ENCODE peak calls at places on chromosomes 16 and 17, in eight cellular contexts. N is body of pancreas; W is AG09309; O is cardiac fibroblast; R is CD8-positive, alpha-beta T cell; M is prostate gland; F is HFF-Myc; E is H9. Z is an unnamed sample.

GRCh38 chr17:58232707-58233156 is 5.7 kb upstream of the LPO start:
- DNase-seq in N (peak), W (peak), O (peak), R (no peak), M (no peak), F (peak), E (peak), Z (peak)

GRCh38 chr16:82034981-82035612 is at the start of gene HSD17B2:
- DNase-seq in N (no peak), W (no peak), O (peak), R (no peak), M (no peak), F (no peak), E (no peak), Z (no peak)

GRCh38 chr17:16438557-16439302 is 23.4 kb downstream of the TRPV2 start:
- DNase-seq in N (peak), W (peak), O (peak), R (peak), M (peak), F (peak), E (peak), Z (peak)

GRCh38 chr16:85316321-85316919 is 204.1 kb upstream of the CIBAR2 start:
- DNase-seq in N (peak), W (no peak), O (peak), R (no peak), M (peak), F (no peak), E (peak), Z (peak)

GRCh38 chr16:15950167-15950854 is 895 bp downstream of the ABCC1 start:
- DNase-seq in N (peak), W (no peak), O (peak), R (no peak), M (peak), F (no peak), E (no peak), Z (peak)

GRCh38 chr17:68094481-68095078 is 59.0 kb downstream of the KPNA2 start:
- DNase-seq in N (no peak), W (no peak), O (no peak), R (no peak), M (no peak), F (no peak), E (no peak), Z (no peak)

GRCh38 chr16:72947379-72948237 is 100.3 kb downstream of the ZFHX3 start:
- DNase-seq in N (peak), W (no peak), O (peak), R (no peak), M (no peak), F (no peak), E (no peak), Z (no peak)

GRCh38 chr16:11447836-11448235 is 102.6 kb downstream of the RMI2 start:
- DNase-seq in N (no peak), W (no peak), O (no peak), R (no peak), M (no peak), F (no peak), E (no peak), Z (no peak)

GRCh38 chr16:81732699-81733098 is 46.4 kb upstream of the PLCG2 start:
- DNase-seq in N (no peak), W (no peak), O (no peak), R (no peak), M (no peak), F (no peak), E (no peak), Z (no peak)

GRCh38 chr17:18321309-18321708 is 6.2 kb downstream of the SMCR8 start:
- DNase-seq in N (no peak), W (no peak), O (peak), R (no peak), M (no peak), F (no peak), E (peak), Z (no peak)

GRCh38 chr16:69711115-69711740 is 15.1 kb downstream of the NQO1 start:
- DNase-seq in N (peak), W (peak), O (peak), R (no peak), M (peak), F (peak), E (no peak), Z (no peak)

GRCh38 chr16:1103649-1104005 is 7.6 kb upstream of the C1QTNF8 start:
- DNase-seq in N (no peak), W (no peak), O (no peak), R (no peak), M (no peak), F (no peak), E (no peak), Z (no peak)

GRCh38 chr17:31823014-31823413 is 36.0 kb downstream of the COPRS start:
- DNase-seq in N (no peak), W (no peak), O (no peak), R (no peak), M (no peak), F (no peak), E (no peak), Z (no peak)

GRCh38 chr17:2023692-2024571 is 1.2 kb downstream of the RTN4RL1 start:
- DNase-seq in N (peak), W (no peak), O (peak), R (no peak), M (no peak), F (no peak), E (peak), Z (peak)

GRCh38 chr16:86307518-86307903 is 202.8 kb upstream of the FOXF1 start:
- DNase-seq in N (no peak), W (peak), O (peak), R (no peak), M (no peak), F (no peak), E (no peak), Z (no peak)

GRCh38 chr16:12235110-12235509 is 258.6 kb downstream of the SNX29 start:
- DNase-seq in N (no peak), W (no peak), O (no peak), R (no peak), M (no peak), F (no peak), E (no peak), Z (no peak)

GRCh38 chr16:23428351-23428750 is 24.6 kb downstream of the COG7 start:
- DNase-seq in N (no peak), W (no peak), O (no peak), R (no peak), M (no peak), F (no peak), E (no peak), Z (no peak)

GRCh38 chr16:79430129-79430789 is 170.3 kb downstream of the MAF start:
- DNase-seq in N (no peak), W (no peak), O (no peak), R (no peak), M (no peak), F (no peak), E (no peak), Z (no peak)

GRCh38 chr17:79461041-79461440 is 149.8 kb downstream of the RBFOX3 start:
- DNase-seq in N (no peak), W (no peak), O (peak), R (no peak), M (no peak), F (no peak), E (no peak), Z (no peak)

GRCh38 chr16:55815320-55815719 is 17.6 kb downstream of the CES1 start:
- DNase-seq in N (no peak), W (no peak), O (no peak), R (no peak), M (no peak), F (no peak), E (no peak), Z (no peak)

GRCh38 chr17:68172461-68172954 is 75.3 kb upstream of the AMZ2 start:
- DNase-seq in N (peak), W (no peak), O (peak), R (peak), M (peak), F (no peak), E (peak), Z (peak)

GRCh38 chr17:29242790-29243189 is 3.9 kb upstream of the CRYBA1 start:
- DNase-seq in N (no peak), W (no peak), O (no peak), R (no peak), M (no peak), F (no peak), E (no peak), Z (no peak)

GRCh38 chr17:29240477-29240876 is 6.2 kb upstream of the CRYBA1 start:
- DNase-seq in N (no peak), W (no peak), O (no peak), R (no peak), M (no peak), F (no peak), E (no peak), Z (no peak)

GRCh38 chr17:29243792-29244191 is 2.9 kb upstream of the CRYBA1 start:
- DNase-seq in N (no peak), W (no peak), O (peak), R (no peak), M (no peak), F (no peak), E (peak), Z (peak)

GRCh38 chr17:29242051-29242450 is 4.6 kb upstream of the CRYBA1 start:
- DNase-seq in N (no peak), W (no peak), O (no peak), R (no peak), M (no peak), F (no peak), E (no peak), Z (no peak)

GRCh38 chr17:29241015-29241963 is 5.4 kb upstream of the CRYBA1 start:
- DNase-seq in N (peak), W (peak), O (peak), R (no peak), M (no peak), F (peak), E (peak), Z (peak)
- TF ChIP-seq CTCF in N (no peak), W (peak), O (no peak), R (no peak), M (no peak), F (no peak), E (peak), Z (no peak)

GRCh38 chr16:50067290-50067853 is 1.6 kb downstream of the HEATR3 start:
- DNase-seq in N (peak), W (peak), O (peak), R (no peak), M (no peak), F (peak), E (no peak), Z (peak)
- TF ChIP-seq CTCF in N (no peak), W (peak), O (peak), R (peak), M (peak), F (peak), E (peak), Z (peak)

GRCh38 chr17:51298508-51299371 is 38.4 kb downstream of the UTP18 start:
- DNase-seq in N (peak), W (no peak), O (peak), R (no peak), M (no peak), F (no peak), E (peak), Z (peak)
- TF ChIP-seq CTCF in N (peak), W (peak), O (peak), R (peak), M (peak), F (peak), E (peak), Z (peak)

DNA sequence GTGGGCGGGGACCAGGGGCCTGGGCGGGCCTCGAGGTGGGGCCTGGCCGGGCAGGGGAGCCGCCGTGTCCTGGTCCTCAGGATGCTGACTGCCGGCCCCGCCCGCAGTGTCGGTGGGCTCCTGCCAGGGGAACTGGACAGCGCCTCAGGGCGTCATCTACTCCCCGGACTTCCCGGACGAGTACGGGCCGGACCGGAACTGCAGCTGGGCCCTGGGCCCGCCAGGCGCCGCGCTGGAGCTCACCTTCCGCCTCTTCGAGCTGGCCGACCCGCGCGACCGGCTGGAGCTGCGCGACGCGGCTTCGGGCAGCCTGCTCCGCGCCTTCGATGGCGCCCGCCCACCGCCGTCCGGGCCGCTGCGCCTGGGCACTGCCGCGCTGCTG is 2.4 kb upstream of the PAQR4 start:
- DNase-seq in N (peak), W (no peak), O (no peak), R (no peak), M (no peak), F (no peak), E (no peak), Z (no peak)
- TF ChIP-seq CTCF in N (no peak), W (no peak), O (no peak), R (no peak), M (no peak), F (no peak), E (no peak), Z (no peak)

DNA sequence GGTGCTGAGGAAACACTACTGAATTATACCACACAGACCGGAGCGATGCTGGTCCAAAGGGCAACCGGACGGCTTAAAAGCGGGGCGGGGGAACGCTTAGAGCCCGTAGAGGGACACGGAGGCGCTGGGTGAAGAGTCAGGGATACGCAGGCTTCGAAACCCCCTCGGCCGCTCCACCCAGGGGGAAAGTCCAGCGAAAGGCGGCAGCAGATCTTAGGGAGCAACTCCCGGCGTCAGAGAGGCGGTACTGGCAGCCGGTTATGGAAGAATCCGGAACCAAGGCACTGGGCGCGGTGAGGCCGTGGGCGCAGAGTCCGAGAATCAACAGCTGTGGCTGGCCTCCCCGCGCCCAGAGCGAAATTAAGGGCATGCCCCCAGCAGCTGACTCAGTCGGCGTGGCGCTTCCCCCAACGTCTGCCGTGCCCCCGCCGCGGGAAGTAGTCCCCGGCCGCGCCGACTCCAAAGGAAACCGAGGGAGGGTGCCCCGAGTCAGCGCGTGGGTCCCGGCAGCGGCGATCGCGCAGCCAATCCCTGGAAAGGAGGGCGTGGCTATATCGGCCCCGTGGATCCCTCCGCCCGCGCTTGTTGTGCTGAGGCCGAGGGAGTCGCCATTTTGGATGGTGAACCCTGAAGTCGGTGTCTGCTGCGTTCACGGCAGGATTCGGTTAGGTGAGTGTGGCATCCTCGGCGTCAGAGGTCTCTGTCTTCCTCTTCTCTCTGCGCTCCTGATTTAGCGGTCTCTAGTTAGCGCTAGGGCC is at the start of gene IST1:
- DNase-seq in N (peak), W (peak), O (peak), R (peak), M (peak), F (peak), E (peak), Z (peak)
- TF ChIP-seq CTCF in N (no peak), W (no peak), O (no peak), R (no peak), M (no peak), F (no peak), E (no peak), Z (no peak)

GRCh38 chr17:8105957-8106398 is 12.3 kb downstream of the ALOXE3 start:
- DNase-seq in N (no peak), W (no peak), O (peak), R (no peak), M (no peak), F (no peak), E (no peak), Z (peak)

GRCh38 chr17:8108972-8109668 is 9.2 kb downstream of the ALOXE3 start:
- DNase-seq in N (no peak), W (no peak), O (no peak), R (no peak), M (no peak), F (no peak), E (no peak), Z (no peak)

GRCh38 chr17:8110907-8111306 is 7.4 kb downstream of the ALOXE3 start:
- DNase-seq in N (no peak), W (no peak), O (no peak), R (no peak), M (no peak), F (no peak), E (no peak), Z (no peak)

GRCh38 chr17:8109669-8110455 is 8.5 kb downstream of the ALOXE3 start:
- DNase-seq in N (peak), W (no peak), O (peak), R (peak), M (peak), F (no peak), E (peak), Z (peak)

DNA sequence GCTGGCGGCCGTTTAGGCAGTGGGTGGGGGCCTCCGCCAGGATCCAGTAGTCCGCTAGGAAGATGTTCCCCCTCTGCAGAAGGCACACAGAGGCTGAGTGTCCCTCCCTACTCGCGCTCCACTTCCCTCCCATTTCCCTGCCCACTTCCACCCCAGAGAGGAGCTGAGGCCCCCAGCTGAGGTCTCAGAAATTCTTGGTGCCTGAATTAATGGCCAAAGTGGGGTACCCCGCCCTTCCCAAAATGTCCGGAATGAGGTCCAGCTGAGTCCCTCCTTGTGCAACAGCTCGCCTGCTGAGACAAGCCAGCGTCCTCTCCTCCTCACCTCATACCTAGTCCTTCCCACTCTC is 7.9 kb downstream of the ALOXE3 start:
- DNase-seq in N (no peak), W (no peak), O (no peak), R (no peak), M (no peak), F (no peak), E (no peak), Z (no peak)
- TF ChIP-seq CTCF in N (no peak), W (no peak), O (no peak), R (peak), M (no peak), F (peak), E (no peak), Z (no peak)

GRCh38 chr17:34199932-34200534 is 55.1 kb upstream of the CCL2 start:
- DNase-seq in N (peak), W (peak), O (peak), R (peak), M (peak), F (peak), E (peak), Z (peak)
- TF ChIP-seq CTCF in N (peak), W (peak), O (peak), R (peak), M (peak), F (peak), E (peak), Z (peak)

Z was measured in GM12865.